ENCODE peak calls at places on chromosome 21, in ten cellular contexts. T is dermis blood vessel endothelial cell, K is amniotic epithelial cell, C is HTR-8/SVneo, V is NCI-H460, G is NCI-H226, Q is adipocyte, M is fibroblast of pulmonary artery, R is SK-N-MC, L is occipital lobe. D is an unnamed sample.
A peak's percentile ranks its signal among the peaks of the same experiment; 100 is the strongest.

GRCh38 chr21:30463713-30464112 is 16.5 kb downstream of the KRTAP19-1 start:
- DNase-seq in T (no peak), K (no peak), C (no peak), V (peak; percentile 5), G (peak; percentile 6), Q (peak; percentile 5), M (no peak), R (no peak), L (no peak), D (no peak)

GRCh38 chr21:45095505-45095904 is 21.1 kb downstream of the ADARB1 start:
- DNase-seq in T (peak; percentile 51), K (no peak), C (no peak), V (no peak), G (no peak), Q (no peak), M (no peak), R (no peak), L (no peak), D (no peak)

GRCh38 chr21:16322423-16322822 is 592.6 kb downstream of the USP25 start:
- DNase-seq in T (no peak), K (no peak), C (no peak), V (no peak), G (no peak), Q (no peak), M (no peak), R (no peak), L (no peak), D (no peak)

GRCh38 chr21:22399717-22400520 is 1401.7 kb downstream of the NCAM2 start:
- DNase-seq in T (no peak), K (no peak), C (no peak), V (no peak), G (no peak), Q (no peak), M (no peak), R (no peak), L (no peak), D (no peak)

GRCh38 chr21:45623436-45623835 is 20.1 kb upstream of the PCBP3 start:
- DNase-seq in T (no peak), K (no peak), C (no peak), V (no peak), G (no peak), Q (no peak), M (no peak), R (no peak), L (no peak), D (no peak)

GRCh38 chr21:29030909-29031308 is 6.4 kb downstream of the USP16 start:
- DNase-seq in T (no peak), K (no peak), C (no peak), V (no peak), G (no peak), Q (no peak), M (no peak), R (no peak), L (no peak), D (no peak)

GRCh38 chr21:35476616-35477395 is 427.7 kb upstream of the RUNX1 start:
- DNase-seq in T (no peak), K (peak; percentile 68), C (peak; percentile 9), V (no peak), G (peak; percentile 7), Q (peak; percentile 67), M (peak; percentile 69), R (no peak), L (no peak), D (no peak)

GRCh38 chr21:36661511-36662309 is 37.2 kb upstream of the SIM2 start:
- DNase-seq in T (peak; percentile 49), K (peak; percentile 40), C (peak; percentile 40), V (peak; percentile 44), G (no peak), Q (peak; percentile 2), M (peak; percentile 53), R (no peak), L (no peak), D (no peak)

GRCh38 chr21:46083271-46084040 is 14.5 kb upstream of the COL6A2 start:
- DNase-seq in T (no peak), K (no peak), C (no peak), V (no peak), G (no peak), Q (peak; percentile 64), M (no peak), R (no peak), L (no peak), D (no peak)

GRCh38 chr21:31656199-31657095 is 3.0 kb upstream of the SOD1 start:
- DNase-seq in T (no peak), K (no peak), C (no peak), V (no peak), G (no peak), Q (no peak), M (no peak), R (no peak), L (no peak), D (no peak)

GRCh38 chr21:45329261-45330074 is 41.8 kb upstream of the POFUT2 start:
- DNase-seq in T (no peak), K (no peak), C (peak; percentile 39), V (no peak), G (peak; percentile 85), Q (no peak), M (no peak), R (no peak), L (no peak), D (no peak)

GRCh38 chr21:41927727-41928409 is 25.9 kb downstream of the C2CD2 start:
- DNase-seq in T (no peak), K (no peak), C (no peak), V (no peak), G (no peak), Q (no peak), M (no peak), R (no peak), L (no peak), D (no peak)

GRCh38 chr21:46434322-46434958 is 24.3 kb upstream of the DIP2A start:
- DNase-seq in T (no peak), K (no peak), C (no peak), V (no peak), G (no peak), Q (no peak), M (no peak), R (no peak), L (no peak), D (no peak)

GRCh38 chr21:35988396-35989140 is 71.8 kb downstream of the SETD4 start:
- DNase-seq in T (peak; percentile 31), K (no peak), C (no peak), V (no peak), G (no peak), Q (no peak), M (no peak), R (no peak), L (no peak), D (no peak)

GRCh38 chr21:18155508-18156193 is 89.0 kb upstream of the CHODL start:
- DNase-seq in T (peak; percentile 44), K (no peak), C (peak; percentile 22), V (no peak), G (peak; percentile 91), Q (no peak), M (peak; percentile 34), R (peak; percentile 24), L (no peak), D (no peak)

GRCh38 chr21:45932922-45933502 is 48.6 kb upstream of the COL6A1 start:
- DNase-seq in T (no peak), K (no peak), C (no peak), V (no peak), G (no peak), Q (no peak), M (no peak), R (no peak), L (no peak), D (no peak)

GRCh38 chr21:34077888-34078287 is 4.5 kb downstream of the MRPS6 start:
- DNase-seq in T (no peak), K (no peak), C (no peak), V (no peak), G (no peak), Q (no peak), M (no peak), R (no peak), L (no peak), D (no peak)

GRCh38 chr21:15978158-15978805 is 248.5 kb downstream of the USP25 start:
- DNase-seq in T (no peak), K (peak; percentile 52), C (no peak), V (no peak), G (no peak), Q (peak; percentile 29), M (peak; percentile 28), R (no peak), L (no peak), D (no peak)

GRCh38 chr21:44525431-44526095 is 14.4 kb downstream of the KRTAP10-1 start:
- DNase-seq in T (no peak), K (no peak), C (no peak), V (no peak), G (no peak), Q (no peak), M (no peak), R (no peak), L (no peak), D (no peak)

GRCh38 chr21:43814215-43815106 is 25.1 kb downstream of the RRP1 start:
- DNase-seq in T (no peak), K (no peak), C (no peak), V (no peak), G (no peak), Q (no peak), M (no peak), R (no peak), L (no peak), D (no peak)

GRCh38 chr21:45060675-45061311 is 13.6 kb upstream of the ADARB1 start:
- DNase-seq in T (peak; percentile 30), K (no peak), C (no peak), V (no peak), G (no peak), Q (no peak), M (no peak), R (no peak), L (no peak), D (no peak)

GRCh38 chr21:28518620-28519019 is 474.1 kb downstream of the LTN1 start:
- DNase-seq in T (peak; percentile 72), K (no peak), C (no peak), V (no peak), G (no peak), Q (peak; percentile 16), M (peak; percentile 36), R (no peak), L (no peak), D (no peak)

GRCh38 chr21:45987121-45987711 is 5.6 kb downstream of the COL6A1 start:
- DNase-seq in T (no peak), K (no peak), C (no peak), V (no peak), G (no peak), Q (no peak), M (no peak), R (no peak), L (no peak), D (no peak)

GRCh38 chr21:35615325-35615724 is 445.0 kb downstream of the SETD4 start:
- DNase-seq in T (no peak), K (no peak), C (no peak), V (no peak), G (no peak), Q (no peak), M (no peak), R (no peak), L (no peak), D (no peak)

GRCh38 chr21:29351691-29352090 is 53.0 kb downstream of the BACH1 start:
- DNase-seq in T (no peak), K (peak; percentile 90), C (no peak), V (no peak), G (peak; percentile 61), Q (peak; percentile 70), M (peak; percentile 73), R (no peak), L (no peak), D (no peak)

GRCh38 chr21:17818158-17819113 is 720 bp downstream of the C21orf91 start:
- DNase-seq in T (peak; percentile 50), K (peak; percentile 52), C (no peak), V (no peak), G (peak; percentile 3), Q (peak; percentile 62), M (peak; percentile 49), R (no peak), L (peak; percentile 5), D (peak; percentile 79)